ENCODE peak calls at places on chromosomes 16 and 17, in five cellular contexts. One of them, this sample, is unnamed.

GRCh38 chr16:61313931-61314330 is 722.3 kb downstream of the CDH8 start:
- DNase-seq in aorta: no peak
- DNase-seq in Kasumi-1: no peak
- DNase-seq in T1000: no peak
- DNase-seq in T47D: no peak
- DNase-seq in this sample: no peak

GRCh38 chr16:2148714-2149629 is 547 bp downstream of the RAB26 start:
- DNase-seq in aorta: no peak
- DNase-seq in Kasumi-1: no peak
- DNase-seq in T1000: no peak
- DNase-seq in T47D: peak
- DNase-seq in this sample: peak

GRCh38 chr17:29567362-29568330 is 809 bp upstream of the ABHD15 start:
- DNase-seq in aorta: peak
- DNase-seq in Kasumi-1: peak
- DNase-seq in T1000: peak
- DNase-seq in T47D: peak
- DNase-seq in this sample: peak

GRCh38 chr17:40602445-40603443 is 37.5 kb upstream of the CCR7 start:
- DNase-seq in aorta: no peak
- DNase-seq in Kasumi-1: no peak
- DNase-seq in T1000: no peak
- DNase-seq in T47D: no peak
- DNase-seq in this sample: no peak

GRCh38 chr16:72946474-72947194 is 101.3 kb downstream of the ZFHX3 start:
- DNase-seq in aorta: peak
- DNase-seq in Kasumi-1: no peak
- DNase-seq in T1000: no peak
- DNase-seq in T47D: no peak
- DNase-seq in this sample: no peak

GRCh38 chr16:51636913-51637743 is 486.1 kb upstream of the SALL1 start:
- DNase-seq in aorta: no peak
- DNase-seq in Kasumi-1: no peak
- DNase-seq in T1000: peak
- DNase-seq in T47D: no peak
- DNase-seq in this sample: peak

GRCh38 chr17:35313875-35314409 is 59.5 kb downstream of the SLFN11 start:
- DNase-seq in aorta: peak
- DNase-seq in Kasumi-1: no peak
- DNase-seq in T1000: no peak
- DNase-seq in T47D: no peak
- DNase-seq in this sample: no peak

GRCh38 chr17:27997044-27997401 is 45.5 kb upstream of the NLK start:
- DNase-seq in aorta: no peak
- DNase-seq in Kasumi-1: no peak
- DNase-seq in T1000: no peak
- DNase-seq in T47D: no peak
- DNase-seq in this sample: no peak

GRCh38 chr17:36722121-36722902 is 120.9 kb downstream of the MRM1 start:
- DNase-seq in aorta: peak
- DNase-seq in Kasumi-1: peak
- DNase-seq in T1000: no peak
- DNase-seq in T47D: no peak
- DNase-seq in this sample: peak

GRCh38 chr16:77213542-77214108 is 14.4 kb downstream of the SYCE1L start:
- DNase-seq in aorta: no peak
- DNase-seq in Kasumi-1: no peak
- DNase-seq in T1000: peak
- DNase-seq in T47D: no peak
- DNase-seq in this sample: peak

GRCh38 chr16:29876578-29877249 is 13.7 kb upstream of the CDIPT start:
- DNase-seq in aorta: no peak
- DNase-seq in Kasumi-1: no peak
- DNase-seq in T1000: no peak
- DNase-seq in T47D: no peak
- DNase-seq in this sample: no peak

GRCh38 chr16:81432899-81433560 is 11.6 kb upstream of the CMIP start:
- DNase-seq in aorta: no peak
- DNase-seq in Kasumi-1: no peak
- DNase-seq in T1000: no peak
- DNase-seq in T47D: no peak
- DNase-seq in this sample: no peak

GRCh38 chr16:53745126-53745525 is 41.2 kb downstream of the FTO start:
- DNase-seq in aorta: no peak
- DNase-seq in Kasumi-1: no peak
- DNase-seq in T1000: no peak
- DNase-seq in T47D: peak
- DNase-seq in this sample: no peak

GRCh38 chr16:70800798-70801480 is at the start of gene VAC14:
- DNase-seq in aorta: peak
- DNase-seq in Kasumi-1: peak
- DNase-seq in T1000: peak
- DNase-seq in T47D: peak
- DNase-seq in this sample: peak

GRCh38 chr16:11613381-11614303 is 26.9 kb upstream of the LITAF start:
- DNase-seq in aorta: peak
- DNase-seq in Kasumi-1: peak
- DNase-seq in T1000: no peak
- DNase-seq in T47D: no peak
- DNase-seq in this sample: no peak

GRCh38 chr16:88456356-88457292 is 3.5 kb downstream of the ZFPM1 start:
- DNase-seq in aorta: no peak
- DNase-seq in Kasumi-1: no peak
- DNase-seq in T1000: no peak
- DNase-seq in T47D: no peak
- DNase-seq in this sample: no peak

GRCh38 chr17:49456172-49456965 is 38.7 kb upstream of the NGFR start:
- DNase-seq in aorta: peak
- DNase-seq in Kasumi-1: peak
- DNase-seq in T1000: no peak
- DNase-seq in T47D: no peak
- DNase-seq in this sample: peak

GRCh38 chr17:44623070-44623725 is 33.1 kb upstream of the MEIOC start:
- DNase-seq in aorta: no peak
- DNase-seq in Kasumi-1: no peak
- DNase-seq in T1000: no peak
- DNase-seq in T47D: peak
- DNase-seq in this sample: no peak

GRCh38 chr17:7393613-7394451 is 493 bp downstream of the PLSCR3 start:
- DNase-seq in aorta: no peak
- DNase-seq in Kasumi-1: no peak
- DNase-seq in T1000: no peak
- DNase-seq in T47D: peak
- DNase-seq in this sample: no peak

GRCh38 chr16:50610331-50611262 is 62.4 kb downstream of the NKD1 start:
- DNase-seq in aorta: no peak
- DNase-seq in Kasumi-1: no peak
- DNase-seq in T1000: no peak
- DNase-seq in T47D: no peak
- DNase-seq in this sample: no peak

GRCh38 chr17:69314246-69315030 is 12.5 kb downstream of the ABCA5 start:
- DNase-seq in aorta: no peak
- DNase-seq in Kasumi-1: no peak
- DNase-seq in T1000: no peak
- DNase-seq in T47D: no peak
- DNase-seq in this sample: no peak

GRCh38 chr16:69273009-69273408 is 38.1 kb upstream of the VPS4A start:
- DNase-seq in aorta: no peak
- DNase-seq in Kasumi-1: no peak
- DNase-seq in T1000: no peak
- DNase-seq in T47D: no peak
- DNase-seq in this sample: no peak

GRCh38 chr17:75643033-75644017 is 10.1 kb downstream of the SMIM5 start:
- DNase-seq in aorta: no peak
- DNase-seq in Kasumi-1: no peak
- DNase-seq in T1000: no peak
- DNase-seq in T47D: peak
- DNase-seq in this sample: no peak

GRCh38 chr17:74964246-74964761 is 8.3 kb downstream of the HID1 start:
- DNase-seq in aorta: no peak
- DNase-seq in Kasumi-1: no peak
- DNase-seq in T1000: no peak
- DNase-seq in T47D: no peak
- DNase-seq in this sample: no peak

GRCh38 chr17:80770881-80771611 is 220.6 kb upstream of the CHMP6 start:
- DNase-seq in aorta: no peak
- DNase-seq in Kasumi-1: no peak
- DNase-seq in T1000: no peak
- DNase-seq in T47D: no peak
- DNase-seq in this sample: no peak

GRCh38 chr16:27984121-27984520 is 79.4 kb downstream of the GSG1L start:
- DNase-seq in aorta: no peak
- DNase-seq in Kasumi-1: no peak
- DNase-seq in T1000: no peak
- DNase-seq in T47D: no peak
- DNase-seq in this sample: no peak

GRCh38 chr17:64001091-64001579 is 3.0 kb downstream of the PRR29 start:
- DNase-seq in aorta: peak
- DNase-seq in Kasumi-1: no peak
- DNase-seq in T1000: no peak
- DNase-seq in T47D: no peak
- DNase-seq in this sample: no peak

GRCh38 chr17:40095356-40095943 is 4.9 kb downstream of the NR1D1 start:
- DNase-seq in aorta: no peak
- DNase-seq in Kasumi-1: no peak
- DNase-seq in T1000: no peak
- DNase-seq in T47D: no peak
- DNase-seq in this sample: no peak

GRCh38 chr17:32142857-32143524 is 689 bp downstream of the RHOT1 start:
- DNase-seq in aorta: peak
- DNase-seq in Kasumi-1: peak
- DNase-seq in T1000: peak
- DNase-seq in T47D: peak
- DNase-seq in this sample: no peak

GRCh38 chr17:73554498-73554897 is 89.7 kb downstream of the SDK2 start:
- DNase-seq in aorta: no peak
- DNase-seq in Kasumi-1: no peak
- DNase-seq in T1000: no peak
- DNase-seq in T47D: no peak
- DNase-seq in this sample: no peak

GRCh38 chr16:56228476-56228875 is 37.2 kb downstream of the GNAO1 start:
- DNase-seq in aorta: no peak
- DNase-seq in Kasumi-1: no peak
- DNase-seq in T1000: no peak
- DNase-seq in T47D: no peak
- DNase-seq in this sample: no peak

GRCh38 chr16:85686912-85687591 is 1.7 kb downstream of the GINS2 start:
- DNase-seq in aorta: no peak
- DNase-seq in Kasumi-1: no peak
- DNase-seq in T1000: no peak
- DNase-seq in T47D: no peak
- DNase-seq in this sample: no peak

GRCh38 chr17:34201225-34201624 is 53.9 kb upstream of the CCL2 start:
- DNase-seq in aorta: no peak
- DNase-seq in Kasumi-1: no peak
- DNase-seq in T1000: no peak
- DNase-seq in T47D: no peak
- DNase-seq in this sample: no peak

GRCh38 chr16:10988879-10989278 is 44.5 kb downstream of the CLEC16A start:
- DNase-seq in aorta: no peak
- DNase-seq in Kasumi-1: no peak
- DNase-seq in T1000: no peak
- DNase-seq in T47D: no peak
- DNase-seq in this sample: no peak

GRCh38 chr17:63919311-63919723 is 678 bp upstream of the GH1 start:
- DNase-seq in aorta: peak
- DNase-seq in Kasumi-1: peak
- DNase-seq in T1000: peak
- DNase-seq in T47D: peak
- DNase-seq in this sample: peak

GRCh38 chr17:17343896-17344506 is 40.8 kb downstream of the NT5M start:
- DNase-seq in aorta: peak
- DNase-seq in Kasumi-1: no peak
- DNase-seq in T1000: no peak
- DNase-seq in T47D: no peak
- DNase-seq in this sample: no peak

GRCh38 chr17:9475259-9475658 is 100.4 kb downstream of the STX8 start:
- DNase-seq in aorta: no peak
- DNase-seq in Kasumi-1: no peak
- DNase-seq in T1000: no peak
- DNase-seq in T47D: no peak
- DNase-seq in this sample: no peak

This sample was measured in H54.